ENCODE peak calls at places on chromosomes 3 and 15, in eight cellular contexts. T, X, Y, L, A, K, N and M are unnamed samples.
A peak's percentile ranks its signal among the peaks of the same experiment; 100 is the strongest.

GRCh38 chr3:79113821-79114220 is 654.0 kb downstream of the ROBO1 start:
- DNase-seq in T (no peak), X (no peak), Y (no peak), L (no peak), A (no peak), K (no peak), N (no peak), M (no peak)

GRCh38 chr3:70832811-70833509 is 520.5 kb upstream of the MDFIC2 start:
- DNase-seq in T (no peak), X (no peak), Y (no peak), L (no peak), A (no peak), K (no peak), N (no peak), M (no peak)

GRCh38 chr3:111676177-111677021 is 81.3 kb upstream of the ZBED2 start:
- DNase-seq in T (no peak), X (no peak), Y (no peak), L (no peak), A (peak; percentile 68), K (no peak), N (no peak), M (no peak)

GRCh38 chr15:44537728-44538240 is 837 bp downstream of the EIF3J start:
- DNase-seq in T (no peak), X (peak; percentile 7), Y (no peak), L (no peak), A (peak; percentile 31), K (no peak), N (no peak), M (no peak)

GRCh38 chr3:33277193-33277882 is at the start of gene FBXL2:
- DNase-seq in T (peak; percentile 87), X (peak; percentile 93), Y (peak; percentile 61), L (peak; percentile 97), A (peak; percentile 48), K (peak; percentile 81), N (peak; percentile 96), M (no peak)

GRCh38 chr3:25938566-25939325 is 148.9 kb downstream of the OXSM start:
- DNase-seq in T (no peak), X (no peak), Y (no peak), L (no peak), A (no peak), K (no peak), N (no peak), M (no peak)

GRCh38 chr3:176971613-176972174 is 225.6 kb downstream of the TBL1XR1 start:
- DNase-seq in T (no peak), X (no peak), Y (no peak), L (no peak), A (peak; percentile 20), K (no peak), N (no peak), M (no peak)

GRCh38 chr15:41809121-41809520 is 18.8 kb upstream of the JMJD7 start:
- DNase-seq in T (no peak), X (no peak), Y (no peak), L (no peak), A (no peak), K (no peak), N (no peak), M (no peak)

GRCh38 chr3:31610700-31611275 is 78.1 kb downstream of the STT3B start:
- DNase-seq in T (no peak), X (no peak), Y (no peak), L (no peak), A (peak; percentile 15), K (no peak), N (no peak), M (no peak)

GRCh38 chr3:122679085-122679466 is 1.6 kb upstream of the PARP14 start:
- DNase-seq in T (peak; percentile 58), X (peak; percentile 72), Y (peak; percentile 84), L (peak; percentile 72), A (peak; percentile 93), K (peak; percentile 82), N (peak; percentile 81), M (peak; percentile 66)

GRCh38 chr15:60704129-60704528 is 225.2 kb upstream of the ICE2 start:
- DNase-seq in T (no peak), X (no peak), Y (no peak), L (no peak), A (peak; percentile 19), K (no peak), N (no peak), M (no peak)

GRCh38 chr3:140167600-140168281 is 232.8 kb downstream of the CLSTN2 start:
- DNase-seq in T (no peak), X (no peak), Y (no peak), L (no peak), A (no peak), K (no peak), N (no peak), M (no peak)

GRCh38 chr3:126982125-126982521 is 792 bp upstream of the PLXNA1 start:
- DNase-seq in T (no peak), X (no peak), Y (peak; percentile 53), L (no peak), A (peak; percentile 76), K (no peak), N (peak; percentile 78), M (peak; percentile 73)
- TF ChIP-seq CTCF in T (no peak), X (no peak), Y (no peak), L (no peak), A (no peak), K (no peak), N (no peak), M (no peak)

GRCh38 chr15:100705065-100705464 is 102.7 kb downstream of the ASB7 start:
- DNase-seq in T (no peak), X (no peak), Y (no peak), L (no peak), A (no peak), K (no peak), N (no peak), M (peak; percentile 21)

GRCh38 chr15:100704281-100705055 is 102.1 kb downstream of the ASB7 start:
- DNase-seq in T (no peak), X (no peak), Y (no peak), L (no peak), A (no peak), K (no peak), N (no peak), M (peak; percentile 10)

GRCh38 chr15:100703671-100704070 is 101.3 kb downstream of the ASB7 start:
- DNase-seq in T (no peak), X (no peak), Y (no peak), L (no peak), A (no peak), K (no peak), N (no peak), M (peak; percentile 8)

GRCh38 chr15:100705841-100706240 is 103.5 kb downstream of the ASB7 start:
- DNase-seq in T (no peak), X (no peak), Y (no peak), L (no peak), A (no peak), K (no peak), N (no peak), M (peak; percentile 12)

DNA sequence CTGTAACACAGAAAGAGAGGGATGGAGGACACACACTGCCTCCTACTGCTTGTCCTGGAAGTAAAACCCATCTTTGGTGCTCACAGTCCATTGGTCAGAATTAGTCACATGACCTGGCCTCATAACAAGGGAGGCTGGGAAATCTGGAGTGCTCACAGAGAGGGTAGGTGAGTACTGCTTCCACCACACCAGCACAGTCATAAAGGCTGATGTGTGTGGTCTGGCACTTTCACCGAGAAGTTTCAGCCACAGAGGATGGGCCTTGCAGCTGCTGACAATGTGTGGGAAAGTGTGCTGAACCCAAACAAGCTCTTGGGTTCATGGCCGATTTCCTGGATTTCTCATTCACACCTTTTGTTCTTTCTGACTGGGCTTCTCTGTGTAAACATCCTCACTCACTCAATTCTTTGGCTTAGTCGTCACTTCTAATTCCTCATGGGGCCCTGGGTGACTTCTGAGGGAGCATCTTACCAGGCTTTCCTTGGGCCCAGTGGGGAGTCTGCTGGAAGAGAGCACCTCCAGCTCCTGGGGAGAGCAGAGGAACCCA is 100.7 kb downstream of the ASB7 start:
- DNase-seq in T (no peak), X (no peak), Y (no peak), L (no peak), A (peak; percentile 75), K (no peak), N (no peak), M (peak; percentile 10)
- TF ChIP-seq CTCF in T (no peak), X (no peak), Y (no peak), L (no peak), A (no peak), K (no peak), N (no peak), M (no peak)

GRCh38 chr3:193660698-193661400 is 67.8 kb downstream of the OPA1 start:
- DNase-seq in T (no peak), X (no peak), Y (no peak), L (no peak), A (no peak), K (no peak), N (no peak), M (no peak)

GRCh38 chr3:193662757-193663322 is 69.8 kb downstream of the OPA1 start:
- DNase-seq in T (no peak), X (no peak), Y (no peak), L (no peak), A (no peak), K (no peak), N (no peak), M (no peak)

DNA sequence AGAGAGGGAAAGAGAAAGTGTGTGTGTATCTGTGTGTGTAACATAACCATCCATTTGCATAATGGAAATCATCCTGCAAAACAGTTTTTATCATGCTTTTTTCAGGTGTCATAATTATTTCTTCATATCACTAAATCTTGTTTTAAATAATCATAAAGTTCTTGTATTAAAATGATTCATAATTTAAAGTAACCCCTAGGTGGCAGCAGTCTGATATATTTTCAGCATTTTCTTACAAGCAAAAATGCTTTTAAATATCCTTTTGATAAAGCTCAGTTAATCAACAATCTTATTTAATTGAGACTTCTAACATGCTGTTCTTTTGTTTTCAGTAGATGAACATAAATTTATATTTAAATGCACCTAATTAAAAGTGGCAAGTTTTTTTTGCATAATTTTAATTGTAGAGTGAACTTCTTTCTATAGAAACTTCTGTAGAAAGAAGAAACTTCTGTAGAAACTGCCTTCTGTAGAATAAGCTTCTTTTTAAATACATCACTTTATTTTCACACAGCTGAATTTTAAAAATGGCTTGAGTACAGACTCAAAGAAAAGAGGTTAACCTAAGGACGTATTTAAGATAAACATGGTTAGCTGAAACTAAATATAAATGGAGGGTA is 72.5 kb downstream of the OPA1 start:
- DNase-seq in T (no peak), X (no peak), Y (no peak), L (no peak), A (no peak), K (no peak), N (no peak), M (no peak)
- TF ChIP-seq CTCF in T (peak; percentile 76), X (peak; percentile 57), Y (peak; percentile 48), L (peak; percentile 77), A (peak; percentile 74), K (peak; percentile 48), N (peak; percentile 67), M (peak; percentile 71)

DNA sequence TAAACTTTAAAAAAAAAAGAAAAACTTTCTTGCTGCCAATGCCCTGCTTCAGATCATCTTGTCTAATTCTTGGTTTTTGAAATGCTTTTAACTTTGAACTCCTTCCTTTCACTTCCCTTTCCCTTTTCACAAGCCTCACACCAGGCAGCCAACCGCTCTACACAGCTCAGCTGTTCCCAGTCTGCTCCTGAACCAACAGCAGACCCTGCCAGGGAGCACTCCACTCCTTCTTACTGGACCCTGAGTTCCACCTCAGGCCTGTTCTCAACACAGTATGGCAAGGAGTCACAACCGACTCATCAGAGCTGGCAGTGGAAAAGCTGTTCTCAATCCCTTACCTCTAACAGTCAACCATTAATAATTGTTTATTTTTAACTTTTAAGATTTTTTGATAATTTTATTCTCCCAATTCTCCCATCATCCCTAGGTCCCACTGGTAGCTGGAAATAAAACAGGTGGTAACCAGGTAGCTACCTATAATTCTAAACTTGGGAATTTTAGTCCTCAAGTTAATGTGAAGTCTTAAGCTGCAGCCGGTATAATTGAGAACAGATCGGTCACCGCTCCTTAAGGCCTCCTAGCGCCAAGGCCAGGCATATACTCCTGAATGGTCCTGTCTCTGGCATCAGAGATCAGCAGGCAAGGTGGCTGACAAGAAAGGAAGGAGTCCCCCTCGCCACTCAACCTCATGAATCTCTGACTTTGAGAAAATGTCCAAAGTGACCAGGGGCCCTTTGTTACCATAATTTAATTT is 43.9 kb downstream of the BOC start:
- DNase-seq in T (no peak), X (no peak), Y (no peak), L (no peak), A (no peak), K (no peak), N (peak; percentile 50), M (no peak)
- TF ChIP-seq CTCF in T (peak; percentile 33), X (no peak), Y (no peak), L (no peak), A (no peak), K (no peak), N (peak; percentile 52), M (no peak)